ENCODE peak calls at places on chromosomes 3 and 15, in five cellular contexts. K is psoas muscle, Y is stomach, Z is AG04450, H is Peyer's patch. S is an unnamed sample. For H3K9me3, the result is how much of the 10 kb centered on the place peaks cover.

GRCh38 chr3:53821631-53822068 is 24.6 kb downstream of the CHDH start:
- DNase-seq in K (peak), Y (peak), Z (no peak), H (no peak), S (no peak)

GRCh38 chr3:47315069-47315647 is 32.4 kb downstream of the KLHL18 start:
- DNase-seq in K (no peak), Y (no peak), Z (no peak), H (peak), S (peak)

GRCh38 chr3:118126751-118127150 is 907.9 kb downstream of the IGSF11 start:
- DNase-seq in K (no peak), Y (no peak), Z (no peak), H (no peak), S (no peak)

GRCh38 chr15:73755481-73755880 is 2.3 kb upstream of the INSYN1 start:
- DNase-seq in K (no peak), Y (no peak), Z (no peak), H (no peak), S (no peak)

GRCh38 chr15:95292790-95293450 is 1037.6 kb upstream of the NR2F2 start:
- DNase-seq in K (no peak), Y (peak), Z (no peak), H (no peak), S (no peak)

GRCh38 chr3:157146664-157147082 is 13.3 kb downstream of the CCNL1 start:
- DNase-seq in K (no peak), Y (no peak), Z (no peak), H (no peak), S (no peak)

GRCh38 chr15:33094336-33094735 is 100.2 kb downstream of the FMN1 start:
- DNase-seq in K (no peak), Y (no peak), Z (no peak), H (no peak), S (no peak)

GRCh38 chr3:42601898-42602581 is 1.6 kb downstream of the NKTR start:
- DNase-seq in K (no peak), Y (no peak), Z (no peak), H (no peak), S (no peak)

GRCh38 chr3:16741103-16741758 is 136.0 kb upstream of the DAZL start:
- DNase-seq in K (peak), Y (no peak), Z (peak), H (no peak), S (no peak)

DNA sequence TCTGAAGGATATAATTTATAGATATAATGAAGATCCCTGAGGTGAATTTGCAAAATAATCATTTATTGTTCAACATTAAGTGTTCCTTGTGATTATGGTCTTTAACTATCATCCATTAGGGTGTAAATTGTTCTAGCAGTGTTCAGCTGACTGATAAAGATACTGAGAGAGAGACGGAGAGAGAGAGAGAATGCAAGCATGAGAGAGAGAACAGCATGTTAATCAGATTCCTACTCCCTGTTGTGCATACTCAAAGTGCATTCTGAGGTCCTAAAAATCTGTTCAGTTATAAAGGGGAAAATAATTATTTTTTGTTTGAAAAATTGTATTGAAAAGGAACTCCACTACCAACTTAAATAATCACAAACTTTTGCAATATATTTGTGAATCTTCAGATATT is 271.0 kb upstream of the CBLB start:
- DNase-seq in K (no peak), Y (no peak), Z (no peak), H (no peak), S (no peak)
- H3K4me3 ChIP-seq in K (no peak), Y (no peak), Z (no peak), H (no peak), S (no peak)

GRCh38 chr15:21269121-21269520 is 171.2 kb downstream of the POTEB3 start:
- DNase-seq in K (no peak), Y (no peak), Z (no peak), H (no peak), S (no peak)
- H3K9me3 ChIP-seq in K (under half), Y (under half), Z (under half), H (under half), S (under half)

GRCh38 chr15:78542647-78543046 is 2.4 kb downstream of the PSMA4 start:
- DNase-seq in K (no peak), Y (no peak), Z (no peak), H (no peak), S (no peak)

GRCh38 chr15:78541744-78542034 is 1.4 kb downstream of the PSMA4 start:
- DNase-seq in K (no peak), Y (no peak), Z (no peak), H (no peak), S (no peak)

GRCh38 chr15:78538358-78538757 is 1.9 kb upstream of the PSMA4 start:
- DNase-seq in K (no peak), Y (no peak), Z (no peak), H (no peak), S (no peak)

GRCh38 chr15:78540135-78540954 is at the start of gene PSMA4:
- DNase-seq in K (peak), Y (peak), Z (peak), H (peak), S (peak)

GRCh38 chr15:78540955-78541743 is 905 bp downstream of the PSMA4 start:
- DNase-seq in K (no peak), Y (no peak), Z (no peak), H (no peak), S (no peak)
- TF ChIP-seq CTCF in K (no peak), Y (no peak), Z (no peak), H (no peak), S (no peak)

GRCh38 chr3:58586776-58587192 is 9.6 kb upstream of the FAM107A start:
- DNase-seq in K (no peak), Y (no peak), Z (no peak), H (no peak), S (no peak)
- H3K4me3 ChIP-seq in K (no peak), Y (peak), Z (no peak), H (peak), S (no peak)

DNA sequence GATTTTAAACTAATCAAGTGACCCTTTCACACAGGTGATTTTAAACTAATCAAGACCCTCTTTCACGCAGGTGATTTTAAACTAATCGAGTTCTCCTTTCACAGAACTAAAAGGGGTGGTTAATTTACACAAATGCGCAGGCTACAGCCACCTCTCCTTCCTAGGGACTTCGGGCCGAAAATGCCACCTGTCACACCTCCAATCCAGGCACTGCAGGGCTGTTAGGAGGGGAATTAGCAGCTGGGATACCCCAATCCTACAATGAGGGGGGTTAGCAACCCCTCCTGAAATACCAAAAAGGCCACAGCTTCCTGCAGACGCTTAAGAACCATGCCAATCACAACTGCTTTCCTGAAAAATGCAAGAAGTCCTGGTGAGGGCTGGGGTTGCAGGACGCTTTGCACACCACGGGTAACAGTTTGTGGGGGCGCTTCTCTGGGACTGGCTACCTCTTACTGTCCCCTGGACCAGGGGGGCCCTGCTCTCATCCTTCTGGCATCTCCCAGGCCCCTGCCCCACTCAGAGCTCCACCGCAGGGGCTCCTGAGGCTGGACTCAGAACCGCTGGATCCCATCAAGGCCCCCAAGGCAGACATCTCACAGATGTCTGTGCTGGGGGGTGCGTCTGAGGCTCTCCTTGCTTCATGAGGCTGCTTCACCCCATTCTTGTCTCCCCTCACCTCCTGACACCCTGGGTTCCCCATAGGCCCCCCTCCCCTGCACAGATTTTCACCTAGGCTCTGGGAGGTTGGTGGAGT is 145.9 kb downstream of the OR4M2 start:
- DNase-seq in K (no peak), Y (no peak), Z (no peak), H (no peak), S (no peak)
- H3K9me3 ChIP-seq in K (under half), Y (under half), Z (half or more), H (under half), S (under half)

S was measured in right lobe of liver.